ENCODE peak calls at places on chromosomes 16 and 17, in six cellular contexts. E is osteoblast; Z is aorta; J is A549; G is CD8-positive, alpha-beta T cell; C is mesendoderm. U is an unnamed sample.

GRCh38 chr17:75632428-75632827 is 806 bp upstream of the SMIM5 start:
- DNase-seq in E (no peak), Z (no peak), J (no peak), G (no peak), C (no peak), U (no peak)

GRCh38 chr16:51538707-51539604 is 387.9 kb upstream of the SALL1 start:
- DNase-seq in E (peak), Z (no peak), J (peak), G (no peak), C (peak), U (no peak)

GRCh38 chr16:69564845-69565610 is 738 bp upstream of the NFAT5 start:
- DNase-seq in E (no peak), Z (no peak), J (no peak), G (no peak), C (peak), U (no peak)

GRCh38 chr16:84842516-84843148 is 22.8 kb downstream of the CRISPLD2 start:
- DNase-seq in E (peak), Z (no peak), J (no peak), G (no peak), C (no peak), U (no peak)

GRCh38 chr16:2333231-2333630 is 7.3 kb downstream of the ABCA3 start:
- DNase-seq in E (peak), Z (no peak), J (no peak), G (no peak), C (no peak), U (no peak)

GRCh38 chr17:40031706-40032105 is 16.5 kb downstream of the CSF3 start:
- DNase-seq in E (peak), Z (peak), J (no peak), G (no peak), C (no peak), U (no peak)

GRCh38 chr17:78400581-78401240 is 22.3 kb downstream of the PGS1 start:
- DNase-seq in E (peak), Z (no peak), J (no peak), G (no peak), C (no peak), U (no peak)

GRCh38 chr17:73057196-73057595 is 35.3 kb downstream of the SLC39A11 start:
- DNase-seq in E (no peak), Z (no peak), J (no peak), G (no peak), C (no peak), U (no peak)

GRCh38 chr16:28549301-28549899 is 4.3 kb upstream of the SGF29 start:
- DNase-seq in E (peak), Z (no peak), J (peak), G (no peak), C (no peak), U (peak)

GRCh38 chr16:10182186-10182683 is at the start of gene GRIN2A:
- DNase-seq in E (peak), Z (no peak), J (no peak), G (no peak), C (peak), U (no peak)

GRCh38 chr16:66427036-66427446 is at the start of gene BEAN1:
- DNase-seq in E (peak), Z (no peak), J (peak), G (no peak), C (no peak), U (no peak)

GRCh38 chr17:45200701-45201100 is 21.0 kb upstream of the FMNL1 start:
- DNase-seq in E (no peak), Z (no peak), J (no peak), G (no peak), C (peak), U (no peak)

GRCh38 chr16:9072806-9073341 is 18.6 kb upstream of the HAPSTR1 start:
- DNase-seq in E (peak), Z (no peak), J (no peak), G (no peak), C (peak), U (no peak)

GRCh38 chr17:74919440-74920305 is 3.4 kb downstream of the USH1G start:
- DNase-seq in E (peak), Z (no peak), J (peak), G (no peak), C (peak), U (no peak)

GRCh38 chr16:81645303-81645702 is 133.8 kb upstream of the PLCG2 start:
- DNase-seq in E (peak), Z (peak), J (no peak), G (no peak), C (peak), U (no peak)

GRCh38 chr17:48814504-48814903 is 2.5 kb downstream of the TTLL6 start:
- DNase-seq in E (peak), Z (peak), J (peak), G (peak), C (peak), U (peak)

GRCh38 chr17:31373150-31374082 is 18.1 kb upstream of the RAB11FIP4 start:
- DNase-seq in E (no peak), Z (no peak), J (no peak), G (no peak), C (peak), U (peak)

GRCh38 chr17:56213031-56213430 is 59.8 kb downstream of the ANKFN1 start:
- DNase-seq in E (peak), Z (no peak), J (no peak), G (no peak), C (no peak), U (no peak)

GRCh38 chr16:66266436-66267286 is 99.8 kb upstream of the CDH5 start:
- DNase-seq in E (peak), Z (peak), J (no peak), G (no peak), C (no peak), U (no peak)

GRCh38 chr16:82609140-82609539 is 17.6 kb upstream of the CDH13 start:
- DNase-seq in E (no peak), Z (no peak), J (no peak), G (no peak), C (no peak), U (no peak)

GRCh38 chr17:67725232-67726206 is 7.8 kb downstream of the NOL11 start:
- DNase-seq in E (peak), Z (no peak), J (no peak), G (no peak), C (no peak), U (no peak)

GRCh38 chr17:75542728-75543336 is 17.3 kb downstream of the LLGL2 start:
- DNase-seq in E (no peak), Z (no peak), J (no peak), G (no peak), C (no peak), U (no peak)

GRCh38 chr16:86517652-86518258 is 7.4 kb downstream of the FOXF1 start:
- DNase-seq in E (peak), Z (peak), J (peak), G (no peak), C (peak), U (peak)

GRCh38 chr16:22372882-22373661 is 1.3 kb downstream of the CDR2 start:
- DNase-seq in E (peak), Z (no peak), J (no peak), G (no peak), C (no peak), U (no peak)

GRCh38 chr17:46928472-46929261 is 5.7 kb downstream of the GOSR2 start:
- DNase-seq in E (no peak), Z (no peak), J (no peak), G (no peak), C (no peak), U (no peak)

GRCh38 chr17:1947229-1947742 is 77.8 kb downstream of the RTN4RL1 start:
- DNase-seq in E (peak), Z (no peak), J (no peak), G (no peak), C (no peak), U (no peak)

GRCh38 chr17:8954339-8954738 is 11.2 kb downstream of the PIK3R5 start:
- DNase-seq in E (no peak), Z (peak), J (no peak), G (peak), C (peak), U (no peak)

GRCh38 chr17:68646626-68647526 is 45.7 kb upstream of the FAM20A start:
- DNase-seq in E (no peak), Z (no peak), J (no peak), G (no peak), C (no peak), U (no peak)

GRCh38 chr16:89401641-89402445 is 88.5 kb downstream of the ANKRD11 start:
- DNase-seq in E (no peak), Z (no peak), J (no peak), G (no peak), C (no peak), U (no peak)

GRCh38 chr17:75721463-75722011 is 278 bp downstream of the ITGB4 start:
- DNase-seq in E (peak), Z (no peak), J (peak), G (no peak), C (no peak), U (no peak)

GRCh38 chr17:61015966-61016365 is 338.3 kb downstream of the BCAS3 start:
- DNase-seq in E (no peak), Z (no peak), J (no peak), G (no peak), C (no peak), U (no peak)

GRCh38 chr17:835263-835662 is 53.1 kb downstream of the MRM3 start:
- DNase-seq in E (peak), Z (peak), J (no peak), G (no peak), C (peak), U (no peak)

GRCh38 chr17:841313-841712 is 59.2 kb downstream of the MRM3 start:
- DNase-seq in E (peak), Z (no peak), J (no peak), G (no peak), C (no peak), U (no peak)

GRCh38 chr17:834136-834535 is 52.0 kb downstream of the MRM3 start:
- DNase-seq in E (no peak), Z (no peak), J (no peak), G (no peak), C (no peak), U (no peak)

GRCh38 chr17:838486-838885 is 56.3 kb downstream of the MRM3 start:
- DNase-seq in E (peak), Z (no peak), J (no peak), G (no peak), C (no peak), U (no peak)

GRCh38 chr17:836154-836553 is 54.0 kb downstream of the MRM3 start:
- DNase-seq in E (peak), Z (no peak), J (no peak), G (no peak), C (peak), U (no peak)
- H3K27ac ChIP-seq in E (peak), Z (no peak), J (no peak), G (no peak), C (no peak), U (no peak)

GRCh38 chr17:76867578-76868175 is 527 bp upstream of the MGAT5B start:
- DNase-seq in E (peak), Z (no peak), J (no peak), G (no peak), C (peak), U (no peak)
- H3K27ac ChIP-seq in E (no peak), Z (no peak), J (peak), G (no peak), C (no peak), U (no peak)

GRCh38 chr17:71163813-71164122 is 957.1 kb upstream of the SOX9 start:
- DNase-seq in E (no peak), Z (no peak), J (no peak), G (no peak), C (no peak), U (no peak)
- H3K27ac ChIP-seq in E (no peak), Z (no peak), J (no peak), G (no peak), C (no peak), U (no peak)

DNA sequence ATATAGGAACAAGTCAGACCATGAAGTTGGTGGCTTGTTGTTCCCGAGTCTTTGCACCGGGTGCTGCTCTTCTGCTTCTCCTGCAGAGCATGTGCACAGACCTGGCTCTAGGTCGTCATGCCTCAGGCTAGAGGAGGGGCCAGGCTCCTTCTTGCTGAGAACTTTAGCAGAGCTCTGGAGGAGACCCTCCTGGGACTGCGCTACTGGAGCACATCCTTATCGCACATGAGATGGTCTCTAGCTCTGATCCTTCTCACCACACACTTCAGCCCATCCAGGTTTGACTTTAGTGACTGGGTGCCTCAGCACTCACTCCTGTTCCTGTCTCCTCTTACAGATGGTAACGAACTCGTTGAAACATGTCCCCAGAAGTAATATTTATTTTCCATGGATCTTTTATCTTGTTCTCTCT is 14.9 kb downstream of the FOXK2 start:
- DNase-seq in E (no peak), Z (no peak), J (no peak), G (no peak), C (peak), U (no peak)
- H3K27ac ChIP-seq in E (no peak), Z (no peak), J (no peak), G (no peak), C (no peak), U (no peak)

GRCh38 chr16:67843343-67843765 is 1.2 kb downstream of the THAP11 start:
- DNase-seq in E (peak), Z (no peak), J (no peak), G (no peak), C (no peak), U (no peak)
- H3K27ac ChIP-seq in E (peak), Z (no peak), J (no peak), G (peak), C (no peak), U (no peak)

GRCh38 chr16:72936408-72936807 is 111.5 kb downstream of the ZFHX3 start:
- DNase-seq in E (no peak), Z (no peak), J (no peak), G (no peak), C (no peak), U (no peak)

GRCh38 chr16:72937360-72937759 is 110.6 kb downstream of the ZFHX3 start:
- DNase-seq in E (no peak), Z (no peak), J (peak), G (no peak), C (no peak), U (no peak)

GRCh38 chr16:72939247-72939646 is 108.7 kb downstream of the ZFHX3 start:
- DNase-seq in E (no peak), Z (no peak), J (peak), G (no peak), C (peak), U (no peak)

GRCh38 chr16:72938426-72939164 is 109.3 kb downstream of the ZFHX3 start:
- DNase-seq in E (peak), Z (peak), J (peak), G (no peak), C (no peak), U (no peak)

DNA sequence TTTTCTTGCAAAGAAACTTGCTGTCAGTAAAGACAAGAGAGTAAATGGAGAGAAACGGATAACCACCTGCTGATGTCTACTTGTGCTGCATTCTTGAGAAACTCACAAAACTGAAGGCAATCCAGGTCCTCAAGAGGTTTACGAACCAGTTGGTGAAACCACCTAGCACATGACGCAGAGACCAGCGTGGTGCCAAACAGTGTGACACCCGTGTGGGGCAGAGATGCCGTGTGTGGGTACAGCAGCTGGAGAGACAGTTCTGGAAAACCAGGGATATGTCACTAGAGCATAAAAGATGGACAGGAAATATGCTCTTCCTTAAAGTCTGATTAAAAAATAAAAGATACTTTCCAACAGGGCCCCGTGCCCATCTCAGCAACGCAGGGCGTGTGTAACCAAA is 110.0 kb downstream of the ZFHX3 start:
- DNase-seq in E (no peak), Z (no peak), J (no peak), G (no peak), C (no peak), U (no peak)
- H3K27ac ChIP-seq in E (peak), Z (peak), J (peak), G (no peak), C (no peak), U (no peak)

GRCh38 chr17:57889252-57889651 is 39.4 kb upstream of the MRPS23 start:
- DNase-seq in E (no peak), Z (no peak), J (no peak), G (no peak), C (no peak), U (no peak)
- H3K27ac ChIP-seq in E (peak), Z (peak), J (peak), G (no peak), C (no peak), U (peak)